ENCODE peak calls at places on chromosomes 4 and X, in four cellular contexts. J is K562, C is HepG2, L is GM12878. B is an unnamed sample.

GRCh38 chr4:11954093-11954492 is 525.4 kb upstream of the HS3ST1 start:
- DNase-seq in J (no peak), C (no peak), L (no peak), B (no peak)

GRCh38 chr4:22315643-22316042 is 200.2 kb downstream of the ADGRA3 start:
- DNase-seq in J (no peak), C (no peak), L (no peak), B (no peak)

GRCh38 chrX:71543316-71543715 is 10.4 kb downstream of the OGT start:
- DNase-seq in J (no peak), C (no peak), L (no peak), B (no peak)

GRCh38 chrX:13059269-13059668 is 14.8 kb upstream of the FAM9C start:
- DNase-seq in J (no peak), C (no peak), L (no peak), B (no peak)

GRCh38 chrX:113929004-113929403 is 654.9 kb upstream of the HTR2C start:
- DNase-seq in J (peak; percentile 18), C (peak; percentile 36), L (no peak), B (peak; percentile 51)

GRCh38 chr4:47830263-47831025 is 7.4 kb downstream of the CORIN start:
- DNase-seq in J (no peak), C (no peak), L (no peak), B (no peak)

GRCh38 chr4:138348055-138348454 is 105.9 kb upstream of the SLC7A11 start:
- DNase-seq in J (no peak), C (peak; percentile 80), L (peak; percentile 32), B (no peak)

GRCh38 chrX:49106930-49107329 is 16.6 kb downstream of the GPKOW start:
- DNase-seq in J (no peak), C (peak; percentile 54), L (no peak), B (peak; percentile 16)

GRCh38 chr4:169270810-169271691 is at the start of gene SH3RF1:
- DNase-seq in J (peak; percentile 53), C (peak; percentile 38), L (no peak), B (peak; percentile 74)

GRCh38 chrX:69133561-69134542 is 31.4 kb downstream of the PJA1 start:
- DNase-seq in J (peak; percentile 54), C (peak; percentile 59), L (no peak), B (peak; percentile 63)

GRCh38 chrX:153488231-153488914 is 6.4 kb upstream of the BGN start:
- DNase-seq in J (peak; percentile 18), C (peak; percentile 48), L (no peak), B (no peak)

GRCh38 chr4:15238720-15239119 is 189.1 kb upstream of the C1QTNF7 start:
- DNase-seq in J (peak; percentile 22), C (peak; percentile 5), L (no peak), B (peak; percentile 43)

GRCh38 chr4:131499139-131499873 is 1649.8 kb upstream of the PCDH10 start:
- DNase-seq in J (no peak), C (no peak), L (no peak), B (no peak)

GRCh38 chr4:86529450-86529849 is 64.7 kb upstream of the PTPN13 start:
- DNase-seq in J (no peak), C (no peak), L (no peak), B (no peak)

GRCh38 chr4:101973331-101973730 is 182.8 kb downstream of the BANK1 start:
- DNase-seq in J (no peak), C (no peak), L (no peak), B (no peak)

GRCh38 chr4:185470503-185471195 is 884 bp downstream of the CCDC110 start:
- DNase-seq in J (peak; percentile 18), C (peak; percentile 4), L (no peak), B (no peak)

GRCh38 chr4:118743867-118744266 is 58.7 kb downstream of the METTL14 start:
- DNase-seq in J (no peak), C (no peak), L (no peak), B (no peak)

GRCh38 chrX:53263597-53264094 is 17.7 kb downstream of the IQSEC2 start:
- DNase-seq in J (peak; percentile 72), C (no peak), L (no peak), B (no peak)

GRCh38 chr4:152100378-152101201 is 339.8 kb upstream of the GATB start:
- DNase-seq in J (no peak), C (no peak), L (no peak), B (no peak)

GRCh38 chr4:175767130-175767529 is 44.9 kb downstream of the GPM6A start:
- DNase-seq in J (no peak), C (no peak), L (no peak), B (no peak)

GRCh38 chrX:112687189-112687691 is 7.5 kb upstream of the LHFPL1 start:
- DNase-seq in J (no peak), C (no peak), L (no peak), B (no peak)

GRCh38 chrX:152635941-152636340 is 1.8 kb upstream of the GABRQ start:
- DNase-seq in J (peak; percentile 31), C (peak; percentile 27), L (no peak), B (peak; percentile 53)

GRCh38 chr4:55819634-55820033 is at the start of gene EXOC1L:
- DNase-seq in J (peak; percentile 14), C (peak; percentile 7), L (no peak), B (peak; percentile 84)

GRCh38 chr4:138053601-138054322 is 188.4 kb downstream of the SLC7A11 start:
- DNase-seq in J (no peak), C (no peak), L (no peak), B (no peak)

GRCh38 chr4:181766061-181766460 is 477.1 kb upstream of the TENM3 start:
- DNase-seq in J (no peak), C (no peak), L (no peak), B (no peak)

GRCh38 chr4:93466440-93466839 is 362.1 kb upstream of the ATOH1 start:
- DNase-seq in J (no peak), C (no peak), L (no peak), B (peak; percentile 18)

GRCh38 chrX:12871181-12871580 is 4.3 kb downstream of the TLR7 start:
- DNase-seq in J (no peak), C (no peak), L (no peak), B (no peak)

GRCh38 chr4:140250989-140251552 is 97.1 kb upstream of the MAML3 start:
- DNase-seq in J (no peak), C (no peak), L (no peak), B (no peak)

GRCh38 chr4:157220026-157220881 is at the start of gene GRIA2:
- DNase-seq in J (peak; percentile 14), C (peak; percentile 1), L (no peak), B (peak; percentile 84)

GRCh38 chr4:145278341-145279121 is 98.1 kb upstream of the OTUD4 start:
- DNase-seq in J (peak; percentile 61), C (no peak), L (no peak), B (no peak)

GRCh38 chr4:70895846-70896435 is 6.2 kb upstream of the MOB1B start:
- DNase-seq in J (no peak), C (no peak), L (no peak), B (no peak)

GRCh38 chr4:10008208-10009005 is 12.9 kb downstream of the SLC2A9 start:
- DNase-seq in J (no peak), C (no peak), L (no peak), B (no peak)

GRCh38 chrX:17040711-17041110 is 94.3 kb downstream of the REPS2 start:
- DNase-seq in J (no peak), C (no peak), L (no peak), B (no peak)

GRCh38 chr4:182642831-182643230 is 274.4 kb downstream of the DCTD start:
- DNase-seq in J (no peak), C (peak; percentile 9), L (no peak), B (no peak)

GRCh38 chrX:129876734-129877395 is 29.1 kb upstream of the UTP14A start:
- DNase-seq in J (no peak), C (peak; percentile 78), L (no peak), B (no peak)

GRCh38 chr4:153207027-153207426 is 2.8 kb downstream of the TRIM2 start:
- DNase-seq in J (no peak), C (no peak), L (no peak), B (no peak)

GRCh38 chr4:2250003-2250763 is 8.3 kb upstream of the HAUS3 start:
- DNase-seq in J (no peak), C (no peak), L (no peak), B (no peak)

GRCh38 chrX:18255059-18255458 is 34.4 kb upstream of the BEND2 start:
- DNase-seq in J (no peak), C (no peak), L (no peak), B (no peak)

GRCh38 chr4:99661907-99662306 is 4.3 kb upstream of the C4orf54 start:
- DNase-seq in J (no peak), C (no peak), L (no peak), B (no peak)

GRCh38 chr4:75672461-75673026 is 667 bp downstream of the G3BP2 start:
- DNase-seq in J (peak; percentile 56), C (peak; percentile 36), L (peak; percentile 8), B (peak; percentile 60)
- TF ChIP-seq ETV6 in J (no peak), C (no peak), L (no peak), B (no peak)

GRCh38 chr4:14111730-14112171 is 484.2 kb upstream of the BOD1L1 start:
- DNase-seq in J (no peak), C (no peak), L (no peak), B (no peak)
- TF ChIP-seq ETV6 in J (no peak), C (no peak), L (no peak), B (no peak)

GRCh38 chr4:141518222-141518621 is 118.2 kb upstream of the IL15 start:
- DNase-seq in J (no peak), C (no peak), L (no peak), B (no peak)

GRCh38 chr4:141524116-141524515 is 112.3 kb upstream of the IL15 start:
- DNase-seq in J (no peak), C (no peak), L (no peak), B (no peak)
- TF ChIP-seq ETV6 in J (no peak), C (no peak), L (no peak), B (no peak)

GRCh38 chr4:17385403-17385802 is 126.5 kb downstream of the QDPR start:
- DNase-seq in J (no peak), C (no peak), L (peak; percentile 24), B (no peak)
- TF ChIP-seq ETV6 in J (no peak), C (no peak), L (no peak), B (no peak)

GRCh38 chr4:31039382-31039781 is 319.2 kb downstream of the PCDH7 start:
- DNase-seq in J (no peak), C (no peak), L (no peak), B (no peak)

GRCh38 chr4:31043382-31044062 is 323.4 kb downstream of the PCDH7 start:
- DNase-seq in J (no peak), C (no peak), L (no peak), B (no peak)

GRCh38 chr4:31037714-31038113 is 317.5 kb downstream of the PCDH7 start:
- DNase-seq in J (no peak), C (no peak), L (no peak), B (no peak)

GRCh38 chr4:31041385-31041784 is 321.2 kb downstream of the PCDH7 start:
- DNase-seq in J (no peak), C (no peak), L (no peak), B (no peak)

GRCh38 chr4:31040106-31040505 is 319.9 kb downstream of the PCDH7 start:
- DNase-seq in J (no peak), C (no peak), L (no peak), B (no peak)
- TF ChIP-seq ETV6 in J (no peak), C (no peak), L (no peak), B (no peak)